ENCODE peak calls at places on chromosome 22, in six cellular contexts. B is neuronal stem cell, F is MM.1S, P is PC-9, D is ovary, E is H1. J is an unnamed sample.

GRCh38 chr22:18000441-18001039 is 23.8 kb downstream of the MICAL3 start:
- DNase-seq in B (peak; percentile 43), E (no peak), P (peak; percentile 9), F (no peak), D (peak; percentile 27), J (peak; percentile 27)

GRCh38 chr22:39514373-39514973 is 5.9 kb upstream of the ATF4 start:
- DNase-seq in F (no peak), P (peak; percentile 66), E (no peak), D (no peak), B (no peak), J (peak; percentile 58)

GRCh38 chr22:36445158-36445668 is 36.2 kb downstream of the TXN2 start:
- DNase-seq in D (peak; percentile 78), E (no peak), F (no peak), P (no peak), B (no peak), J (no peak)

GRCh38 chr22:26432619-26433311 is 3.7 kb downstream of the ASPHD2 start:
- DNase-seq in E (no peak), B (no peak), D (no peak), P (no peak), F (peak; percentile 55), J (no peak)

GRCh38 chr22:41366323-41367014 is 15.3 kb upstream of the TEF start:
- DNase-seq in B (no peak), P (no peak), F (no peak), D (no peak), E (no peak), J (no peak)

GRCh38 chr22:30420401-30421178 is 5.0 kb upstream of the MTFP1 start:
- DNase-seq in B (no peak), F (no peak), P (peak; percentile 56), D (no peak), E (no peak), J (no peak)

GRCh38 chr22:28873183-28873964 is 10.0 kb upstream of the ZNRF3 start:
- DNase-seq in D (no peak), F (no peak), E (no peak), B (no peak), P (no peak), J (no peak)

GRCh38 chr22:26837784-26838520 is 180.6 kb downstream of the MIAT start:
- DNase-seq in P (no peak), F (no peak), E (no peak), B (no peak), D (no peak), J (no peak)

GRCh38 chr22:40819741-40820140 is 595 bp upstream of the SLC25A17 start:
- DNase-seq in P (no peak), F (peak; percentile 19), D (no peak), E (no peak), B (no peak), J (no peak)

GRCh38 chr22:33296941-33297340 is 238.8 kb upstream of the SYN3 start:
- DNase-seq in F (no peak), P (no peak), D (no peak), E (no peak), B (no peak), J (no peak)

GRCh38 chr22:36579441-36579840 is 50.5 kb upstream of the EIF3D start:
- DNase-seq in D (no peak), B (no peak), P (no peak), E (no peak), F (no peak), J (no peak)

GRCh38 chr22:42754658-42755057 is 34.0 kb upstream of the A4GALT start:
- DNase-seq in E (no peak), D (no peak), B (no peak), P (peak; percentile 52), F (no peak), J (peak; percentile 76)

GRCh38 chr22:26436903-26437515 is 7.9 kb downstream of the ASPHD2 start:
- DNase-seq in B (no peak), F (no peak), P (no peak), E (no peak), D (no peak), J (no peak)

GRCh38 chr22:44188316-44188715 is 7.6 kb downstream of the PARVG start:
- DNase-seq in P (no peak), E (no peak), F (no peak), D (no peak), B (no peak), J (no peak)

GRCh38 chr22:42357634-42358296 is 74.4 kb downstream of the NFAM1 start:
- DNase-seq in P (peak; percentile 34), B (no peak), E (no peak), D (no peak), F (no peak), J (no peak)

GRCh38 chr22:25899566-25899965 is 157.6 kb downstream of the MYO18B start:
- DNase-seq in P (no peak), B (no peak), E (no peak), F (no peak), D (no peak), J (no peak)

GRCh38 chr22:30580896-30581295 is 6.4 kb upstream of the GAL3ST1 start:
- DNase-seq in F (no peak), P (no peak), B (no peak), E (no peak), D (no peak), J (no peak)

GRCh38 chr22:27274770-27275449 is 526.6 kb downstream of the MN1 start:
- DNase-seq in P (no peak), D (no peak), E (no peak), B (no peak), F (no peak), J (no peak)

GRCh38 chr22:39471421-39472141 is 14.8 kb downstream of the MGAT3 start:
- DNase-seq in F (peak; percentile 70), P (peak; percentile 68), B (no peak), E (no peak), D (no peak), J (peak; percentile 46)

GRCh38 chr22:38826801-38827200 is 17.0 kb downstream of the NPTXR start:
- DNase-seq in P (no peak), D (no peak), B (no peak), E (no peak), F (no peak), J (no peak)

GRCh38 chr22:32354360-32355351 is 3.0 kb upstream of the RFPL3 start:
- DNase-seq in F (no peak), E (no peak), B (no peak), P (no peak), D (no peak), J (peak; percentile 31)

GRCh38 chr22:27041745-27042144 is 384.4 kb downstream of the MIAT start:
- DNase-seq in B (no peak), D (no peak), F (no peak), P (no peak), E (no peak), J (peak; percentile 92)

GRCh38 chr22:29842172-29842571 is 4.1 kb upstream of the ASCC2 start:
- DNase-seq in E (no peak), B (no peak), F (no peak), P (no peak), D (no peak), J (no peak)

GRCh38 chr22:23077627-23078461 is 7.5 kb downstream of the GNAZ start:
- DNase-seq in D (no peak), E (no peak), P (no peak), F (no peak), B (no peak), J (no peak)

GRCh38 chr22:18056161-18056666 is 21.6 kb upstream of the PEX26 start:
- DNase-seq in F (peak; percentile 73), B (no peak), E (no peak), D (no peak), P (no peak), J (no peak)

GRCh38 chr22:45996241-45997076 is 19.5 kb upstream of the WNT7B start:
- DNase-seq in F (no peak), B (no peak), P (no peak), D (no peak), E (no peak), J (peak; percentile 69)
- H3K27ac ChIP-seq in F (no peak overlapping the region), B (no peak overlapping the region), P (no peak overlapping the region), D (no peak overlapping the region), E (no peak overlapping the region), J (no peak overlapping the region)

DNA sequence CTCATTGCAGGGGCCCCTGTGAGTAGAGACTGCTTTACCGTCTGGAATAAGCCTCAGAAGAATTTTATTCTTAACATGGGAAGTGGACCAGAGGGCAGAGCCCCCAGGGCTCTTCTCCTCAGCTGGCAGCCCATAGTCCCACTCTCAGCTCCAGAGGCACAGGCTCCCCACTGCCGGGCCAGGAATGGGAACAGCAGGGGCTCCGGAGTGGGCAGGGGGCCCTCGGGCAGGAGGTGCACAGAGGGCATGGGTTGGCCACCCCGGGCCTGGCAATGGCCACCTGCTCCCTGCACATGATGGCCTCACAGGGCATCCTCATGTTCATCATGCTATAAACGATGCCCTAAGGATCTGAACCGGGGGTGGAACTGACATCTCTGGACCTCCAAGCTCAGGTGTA is 1469.7 kb downstream of the BRD1 start:
- DNase-seq in E (no peak), P (no peak), D (no peak), B (no peak), F (no peak), J (no peak)
- H3K9me3 ChIP-seq in E (no peaks in the 10 kb centered on the region), P (no peaks in the 10 kb centered on the region), D (no peaks in the 10 kb centered on the region), B (no peaks in the 10 kb centered on the region), F (no peaks in the 10 kb centered on the region), J (no peaks in the 10 kb centered on the region)

GRCh38 chr22:20247608-20248171 is 20.4 kb downstream of the RTN4R start:
- DNase-seq in P (no peak), D (no peak), E (no peak), F (no peak), B (no peak), J (no peak)

GRCh38 chr22:20245577-20246367 is 22.3 kb downstream of the RTN4R start:
- DNase-seq in B (no peak), E (no peak), F (no peak), P (no peak), D (no peak), J (no peak)

GRCh38 chr22:20246368-20247009 is 21.6 kb downstream of the RTN4R start:
- DNase-seq in B (no peak), P (no peak), D (no peak), E (no peak), F (no peak), J (no peak)

GRCh38 chr22:20248461-20248959 is 19.6 kb downstream of the RTN4R start:
- DNase-seq in D (no peak), F (no peak), E (no peak), B (no peak), P (no peak), J (no peak)

GRCh38 chr22:20247010-20247505 is 21.1 kb downstream of the RTN4R start:
- DNase-seq in F (no peak), E (no peak), D (no peak), B (no peak), P (no peak), J (no peak)
- H3K4me1 ChIP-seq in F (no peaks in the 10 kb centered on the region), E (peaks cover 40% of the 10 kb centered on the region), D (peaks cover 46% of the 10 kb centered on the region), B (peaks cover 41% of the 10 kb centered on the region), P (no peaks in the 10 kb centered on the region), J (peaks cover 41% of the 10 kb centered on the region)

DNA sequence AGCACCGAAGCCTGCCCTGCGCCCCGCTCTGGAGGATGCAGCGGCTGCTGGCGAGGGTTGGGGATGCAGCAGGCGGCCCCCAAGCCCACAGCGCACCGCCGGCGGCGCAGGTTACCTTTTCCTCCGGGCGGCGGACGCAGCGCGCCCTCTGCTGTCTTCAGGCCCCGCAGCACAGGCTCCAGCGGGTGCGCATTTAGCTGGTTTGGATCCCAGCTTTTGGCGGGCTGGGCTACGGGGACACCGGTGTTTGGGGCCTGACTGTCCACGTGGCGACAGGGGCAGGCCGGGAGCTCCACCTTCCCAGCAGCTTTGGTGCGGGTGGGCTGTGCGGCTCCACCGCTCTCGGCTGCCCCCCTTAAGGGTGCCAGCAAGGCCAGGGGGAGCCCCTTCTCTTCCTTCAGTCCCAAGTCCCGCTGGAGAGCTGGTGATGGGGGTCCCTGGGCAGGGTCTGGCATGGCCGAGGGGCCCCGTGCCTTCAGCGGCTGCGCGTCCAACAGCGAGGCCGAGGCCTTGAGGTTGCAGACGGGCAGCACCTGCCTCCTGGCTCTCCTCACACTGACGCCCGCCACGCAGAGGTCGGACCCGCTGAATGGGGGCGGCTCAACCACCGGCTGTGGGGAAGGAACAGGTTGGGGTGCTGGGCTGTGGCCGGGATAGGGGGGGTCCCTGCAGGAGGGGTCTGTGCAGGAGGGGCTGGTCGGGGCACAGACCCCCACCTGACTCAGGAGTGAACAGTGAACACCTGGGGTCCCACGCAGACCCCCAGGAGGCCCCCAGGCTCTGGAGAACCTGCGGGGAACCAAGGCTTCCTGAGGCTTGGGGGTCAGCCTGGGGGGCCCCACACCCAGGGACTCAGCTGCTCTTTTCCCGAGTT is 18.0 kb upstream of the IL17REL start:
- DNase-seq in D (peak; percentile 62), E (peak; percentile 57), F (peak; percentile 74), B (peak; percentile 75), P (peak; percentile 84), J (peak; percentile 76)
- H3K27ac ChIP-seq in D (no peak overlapping the region), E (no peak overlapping the region), F (no peak overlapping the region), B (no peak overlapping the region), P (no peak overlapping the region), J (no peak overlapping the region)